ENCODE peak calls at places on chromosomes 12 and 14, in six cellular contexts. R is fibroblast of the aortic adventitia, L is cardiac fibroblast, E is cardiac muscle cell, X is GM12878, S is heart left ventricle. I is an unnamed sample.
A peak's percentile ranks its signal among the peaks of the same experiment; 100 is the strongest.

GRCh38 chr12:31388713-31389112 is 62.8 kb upstream of the SINHCAF start:
- DNase-seq in R (no peak), L (no peak), E (no peak), X (no peak), S (no peak), I (no peak)

GRCh38 chr12:30795660-30796507 is 41.1 kb upstream of the CAPRIN2 start:
- DNase-seq in R (peak; percentile 77), L (peak; percentile 84), E (peak; percentile 86), X (no peak), S (peak; percentile 64), I (no peak)

GRCh38 chr12:26833692-26834168 is 736 bp upstream of the ITPR2 start:
- DNase-seq in R (peak; percentile 23), L (peak; percentile 63), E (peak; percentile 69), X (no peak), S (peak; percentile 25), I (no peak)

GRCh38 chr12:53048033-53048779 is 1.7 kb upstream of the TNS2 start:
- DNase-seq in R (no peak), L (no peak), E (no peak), X (no peak), S (peak; percentile 82), I (no peak)

GRCh38 chr12:10469701-10470100 is 16.5 kb upstream of the KLRC1 start:
- DNase-seq in R (no peak), L (no peak), E (no peak), X (no peak), S (no peak), I (no peak)

GRCh38 chr12:57772429-57773322 is at the start of gene EEF1AKMT3:
- DNase-seq in R (peak; percentile 32), L (peak; percentile 53), E (peak; percentile 54), X (no peak), S (peak; percentile 75), I (no peak)

GRCh38 chr12:68303850-68304249 is 28.3 kb downstream of the MDM1 start:
- DNase-seq in R (peak; percentile 68), L (peak; percentile 65), E (peak; percentile 75), X (no peak), S (no peak), I (no peak)

GRCh38 chr12:116718578-116719454 is 19.1 kb downstream of the SPRING1 start:
- DNase-seq in R (peak; percentile 63), L (peak; percentile 46), E (peak; percentile 42), X (no peak), S (no peak), I (no peak)

GRCh38 chr14:101972126-101972785 is 7.9 kb downstream of the DYNC1H1 start:
- DNase-seq in R (peak; percentile 100), L (peak; percentile 98), E (peak; percentile 99), X (no peak), S (peak; percentile 85), I (peak; percentile 100)

GRCh38 chr14:20986811-20987210 is 3.0 kb upstream of the METTL17 start:
- DNase-seq in R (peak; percentile 96), L (peak; percentile 92), E (peak; percentile 94), X (no peak), S (no peak), I (peak; percentile 88)

GRCh38 chr12:128959931-128960330 is 106.7 kb downstream of the GLT1D1 start:
- DNase-seq in R (no peak), L (no peak), E (no peak), X (no peak), S (no peak), I (no peak)

GRCh38 chr12:45666452-45667215 is 62.9 kb upstream of the ARID2 start:
- DNase-seq in R (peak; percentile 60), L (peak; percentile 45), E (peak; percentile 25), X (no peak), S (no peak), I (no peak)

GRCh38 chr12:130433834-130434233 is 96.1 kb downstream of the PIWIL1 start:
- DNase-seq in R (no peak), L (no peak), E (no peak), X (no peak), S (no peak), I (no peak)

GRCh38 chr14:66701813-66702212 is 193.9 kb downstream of the GPHN start:
- DNase-seq in R (no peak), L (no peak), E (no peak), X (no peak), S (no peak), I (no peak)

DNA sequence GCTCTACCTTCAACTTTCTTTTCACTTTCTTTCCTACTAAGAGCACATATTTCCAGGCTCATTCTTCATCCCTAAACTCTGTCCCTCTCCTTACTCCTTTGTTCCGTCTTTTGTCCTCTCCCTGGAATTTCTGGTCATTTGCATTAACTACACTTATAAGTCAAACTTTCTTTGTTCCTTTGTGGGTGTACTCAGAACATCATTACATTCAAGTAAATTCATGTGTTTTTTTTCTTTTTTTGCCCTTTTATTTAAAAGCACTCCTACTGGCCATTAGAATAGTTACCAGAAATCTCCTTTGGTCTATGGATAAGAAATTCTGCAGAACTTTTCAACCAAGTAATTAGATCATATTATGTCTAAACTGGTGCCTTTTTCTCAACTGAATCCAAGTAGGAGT is 802.6 kb downstream of the DIO2 start:
- DNase-seq in R (no peak), L (no peak), E (no peak), X (no peak), S (no peak), I (no peak)
- TF ChIP-seq CTCF in R (no peak), L (peak; percentile 25), E (no peak), X (no peak), S (no peak), I (no peak)

GRCh38 chr12:75389061-75389460 is 1.8 kb upstream of the GLIPR1L2 start:
- DNase-seq in R (peak; percentile 41), L (peak; percentile 5), E (peak; percentile 18), X (no peak), S (no peak), I (no peak)
- H3K4me3 ChIP-seq in R (no peak overlapping the region), L (no peak overlapping the region), E (no peak overlapping the region), X (no peak overlapping the region), S (peak overlapping the region; percentile 64), I (no peak overlapping the region)

DNA sequence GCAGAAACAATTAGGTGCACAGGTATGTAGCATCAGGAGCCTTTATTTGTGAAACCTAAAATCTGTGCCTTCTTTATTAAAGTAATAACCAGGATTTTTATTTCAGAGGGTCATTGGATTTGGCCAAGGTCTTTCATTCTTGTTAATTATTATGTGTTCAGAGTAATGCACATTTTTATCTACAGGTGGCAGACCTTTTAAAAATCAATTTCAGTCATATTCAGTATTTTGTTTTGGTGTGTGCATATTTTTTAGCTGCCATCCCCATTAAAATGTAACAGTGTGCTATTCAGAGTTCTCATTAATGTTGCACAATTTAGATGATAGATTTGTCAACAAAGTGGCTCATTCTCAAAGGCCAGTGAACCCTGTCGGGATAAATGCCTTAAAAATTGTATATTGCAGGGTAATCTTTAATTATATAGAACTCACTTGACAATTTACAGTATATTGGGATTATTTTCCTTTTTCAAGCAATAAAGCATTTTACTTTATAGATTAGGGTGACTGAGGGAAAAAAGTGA is 319.3 kb upstream of the SOX5 start:
- DNase-seq in R (no peak), L (no peak), E (peak; percentile 0), X (no peak), S (no peak), I (no peak)
- TF ChIP-seq CTCF in R (no peak), L (no peak), E (no peak), X (no peak), S (no peak), I (no peak)

GRCh38 chr12:118375348-118375747 is 1.0 kb upstream of the SUDS3 start:
- DNase-seq in R (no peak), L (no peak), E (no peak), X (no peak), S (no peak), I (no peak)
- H3K4me3 ChIP-seq in R (no peak overlapping the region), L (no peak overlapping the region), E (peak overlapping the region; percentile 93), X (no peak overlapping the region), S (peak overlapping the region; percentile 100), I (no peak overlapping the region)

GRCh38 chr14:77800814-77801213 is 905 bp downstream of the ADCK1 start:
- DNase-seq in R (no peak), L (no peak), E (no peak), X (no peak), S (no peak), I (no peak)

GRCh38 chr14:77794357-77794756 is 5.6 kb upstream of the ADCK1 start:
- DNase-seq in R (no peak), L (no peak), E (no peak), X (no peak), S (no peak), I (no peak)

GRCh38 chr14:77805703-77806102 is 5.8 kb downstream of the ADCK1 start:
- DNase-seq in R (no peak), L (no peak), E (no peak), X (no peak), S (no peak), I (no peak)

GRCh38 chr14:77804592-77804991 is 4.7 kb downstream of the ADCK1 start:
- DNase-seq in R (peak; percentile 33), L (peak; percentile 12), E (peak; percentile 29), X (no peak), S (no peak), I (no peak)

DNA sequence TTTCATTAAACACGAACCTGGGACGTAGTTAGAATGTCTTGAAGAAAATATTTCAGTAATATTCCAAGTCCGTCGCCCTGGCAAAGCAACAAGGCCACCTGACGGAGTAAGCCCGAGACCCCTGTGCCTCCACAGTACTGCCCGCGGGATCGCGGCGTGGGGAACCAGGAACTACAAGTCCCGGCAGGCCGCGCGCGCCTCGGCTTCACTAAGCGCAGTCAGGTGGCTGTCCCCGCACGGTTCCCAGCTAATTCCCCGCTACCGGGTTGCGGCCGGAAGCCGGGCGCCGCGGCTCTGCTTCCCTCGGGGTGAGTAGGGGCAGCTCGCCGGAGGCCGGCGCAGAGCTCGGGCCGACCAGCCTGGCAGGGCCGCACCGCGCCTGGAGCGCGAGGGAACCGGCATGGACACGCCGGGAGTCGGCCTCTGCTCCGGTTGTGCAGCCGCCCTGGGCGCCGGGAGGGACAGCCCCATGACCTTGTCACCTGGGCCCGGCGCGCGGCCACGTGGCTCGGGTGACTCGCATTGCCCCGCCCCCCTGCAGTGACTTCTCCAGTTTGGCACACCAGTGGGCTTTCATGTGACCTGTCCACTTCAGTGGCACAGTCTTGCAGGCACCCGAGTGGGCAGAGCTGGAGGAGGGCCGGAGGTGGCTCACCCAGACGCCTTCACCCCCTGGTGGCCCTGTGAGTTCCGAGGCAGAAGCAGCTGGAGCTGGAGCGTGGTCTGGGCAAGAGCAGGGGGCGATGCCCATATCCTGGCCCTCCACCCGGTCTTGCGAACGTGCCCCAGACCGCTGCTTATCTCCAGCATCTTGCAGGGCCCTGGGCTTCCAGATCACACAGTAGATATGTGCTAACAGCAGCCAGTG is at the start of gene ADCK1:
- DNase-seq in R (peak; percentile 68), L (peak; percentile 81), E (peak; percentile 83), X (peak; percentile 34), S (peak; percentile 91), I (peak; percentile 19)
- TF ChIP-seq CTCF in R (peak; percentile 60), L (peak; percentile 59), E (peak; percentile 63), X (peak; percentile 18), S (peak; percentile 45), I (peak; percentile 69)

GRCh38 chr12:108530141-108530540 is 15.1 kb downstream of the FICD start:
- DNase-seq in R (no peak), L (no peak), E (no peak), X (no peak), S (no peak), I (no peak)

GRCh38 chr12:108523365-108523764 is 8.3 kb downstream of the FICD start:
- DNase-seq in R (no peak), L (no peak), E (no peak), X (no peak), S (no peak), I (no peak)

GRCh38 chr12:108525681-108526080 is 10.6 kb downstream of the FICD start:
- DNase-seq in R (no peak), L (no peak), E (no peak), X (no peak), S (no peak), I (no peak)

GRCh38 chr12:108532061-108532848 is 17.2 kb downstream of the FICD start:
- DNase-seq in R (no peak), L (no peak), E (no peak), X (no peak), S (no peak), I (no peak)

GRCh38 chr12:108526482-108527234 is 11.6 kb downstream of the FICD start:
- DNase-seq in R (no peak), L (peak; percentile 26), E (peak; percentile 21), X (no peak), S (no peak), I (no peak)
- H3K4me3 ChIP-seq in R (no peak overlapping the region), L (no peak overlapping the region), E (no peak overlapping the region), X (no peak overlapping the region), S (no peak overlapping the region), I (no peak overlapping the region)